ENCODE peak calls at places on chromosomes 12 and 14, in six cellular contexts. One of them, this sample, is unnamed.

GRCh38 chr12:71846322-71846940 is 6.9 kb downstream of the TBC1D15 start:
- DNase-seq in HEK293T: no peak
- DNase-seq in activated CD8-positive, alpha-beta memory T cell treated with anti-CD3 and anti-CD28 coated beads for 24 hours: no peak
- DNase-seq in breast epithelium: no peak
- DNase-seq in mucosa of gallbladder: no peak
- DNase-seq in OCI-M1: peak
- DNase-seq in this sample: peak

GRCh38 chr12:25311501-25311900 is 60.8 kb upstream of the KRAS start:
- DNase-seq in HEK293T: no peak
- DNase-seq in activated CD8-positive, alpha-beta memory T cell treated with anti-CD3 and anti-CD28 coated beads for 24 hours: no peak
- DNase-seq in breast epithelium: no peak
- DNase-seq in mucosa of gallbladder: no peak
- DNase-seq in OCI-M1: no peak
- DNase-seq in this sample: no peak

GRCh38 chr12:107317751-107318553 is 224.6 kb upstream of the CRY1 start:
- DNase-seq in HEK293T: peak
- DNase-seq in activated CD8-positive, alpha-beta memory T cell treated with anti-CD3 and anti-CD28 coated beads for 24 hours: peak
- DNase-seq in breast epithelium: peak
- DNase-seq in mucosa of gallbladder: peak
- DNase-seq in OCI-M1: no peak
- DNase-seq in this sample: peak

GRCh38 chr12:66132408-66132807 is 1.9 kb upstream of the LLPH start:
- DNase-seq in HEK293T: no peak
- DNase-seq in activated CD8-positive, alpha-beta memory T cell treated with anti-CD3 and anti-CD28 coated beads for 24 hours: no peak
- DNase-seq in breast epithelium: no peak
- DNase-seq in mucosa of gallbladder: no peak
- DNase-seq in OCI-M1: no peak
- DNase-seq in this sample: no peak

GRCh38 chr14:64212666-64213065 is 81.5 kb downstream of the ESR2 start:
- DNase-seq in HEK293T: no peak
- DNase-seq in activated CD8-positive, alpha-beta memory T cell treated with anti-CD3 and anti-CD28 coated beads for 24 hours: no peak
- DNase-seq in breast epithelium: no peak
- DNase-seq in mucosa of gallbladder: no peak
- DNase-seq in OCI-M1: no peak
- DNase-seq in this sample: no peak

GRCh38 chr12:40168868-40169267 is 55.9 kb upstream of the LRRK2 start:
- DNase-seq in HEK293T: no peak
- DNase-seq in activated CD8-positive, alpha-beta memory T cell treated with anti-CD3 and anti-CD28 coated beads for 24 hours: no peak
- DNase-seq in breast epithelium: no peak
- DNase-seq in mucosa of gallbladder: no peak
- DNase-seq in OCI-M1: no peak
- DNase-seq in this sample: no peak

GRCh38 chr14:102930753-102931579 is 8.5 kb downstream of the AMN start:
- DNase-seq in HEK293T: no peak
- DNase-seq in activated CD8-positive, alpha-beta memory T cell treated with anti-CD3 and anti-CD28 coated beads for 24 hours: no peak
- DNase-seq in breast epithelium: no peak
- DNase-seq in mucosa of gallbladder: peak
- DNase-seq in OCI-M1: peak
- DNase-seq in this sample: no peak

GRCh38 chr14:105666420-105666819 is 140.0 kb downstream of the TMEM121 start:
- DNase-seq in HEK293T: no peak
- DNase-seq in activated CD8-positive, alpha-beta memory T cell treated with anti-CD3 and anti-CD28 coated beads for 24 hours: no peak
- DNase-seq in breast epithelium: no peak
- DNase-seq in mucosa of gallbladder: no peak
- DNase-seq in OCI-M1: no peak
- DNase-seq in this sample: no peak